ENCODE peak calls at places on chromosomes 1 and 21, in six cellular contexts. Q, U, J, D, B and Y are unnamed samples.

GRCh38 chr1:61051455-61052392 is 30.6 kb upstream of the NFIA start:
- DNase-seq in Q (no peak), D (no peak), B (peak; percentile 26), U (no peak), J (no peak), Y (peak; percentile 61)

GRCh38 chr1:44485229-44485932 is 80.3 kb downstream of the RNF220 start:
- DNase-seq in U (no peak), J (no peak), Q (no peak), D (peak; percentile 79), B (peak; percentile 78), Y (no peak)

GRCh38 chr1:228150021-228150457 is 309 bp downstream of the GJC2 start:
- DNase-seq in Q (peak; percentile 58), J (no peak), B (no peak), U (no peak), D (no peak), Y (no peak)

GRCh38 chr1:89277725-89278124 is 5.1 kb upstream of the GBP5 start:
- DNase-seq in U (no peak), B (no peak), D (no peak), Q (no peak), J (no peak), Y (no peak)

GRCh38 chr1:166920561-166921475 is 44.8 kb upstream of the TADA1 start:
- DNase-seq in B (peak; percentile 9), U (no peak), D (no peak), Q (peak; percentile 60), J (no peak), Y (no peak)

GRCh38 chr1:72827285-72827684 is 544.9 kb upstream of the NEGR1 start:
- DNase-seq in B (peak; percentile 31), Q (no peak), J (no peak), U (no peak), D (no peak), Y (no peak)

GRCh38 chr1:226788965-226789364 is 49.9 kb upstream of the ITPKB start:
- DNase-seq in U (no peak), Q (no peak), D (no peak), J (no peak), B (no peak), Y (no peak)

GRCh38 chr1:25799758-25800537 is at the start of gene SELENON:
- DNase-seq in U (peak; percentile 73), B (peak; percentile 66), J (no peak), Q (peak; percentile 89), D (peak; percentile 28), Y (peak; percentile 74)

GRCh38 chr1:242240061-242240460 is 241.2 kb upstream of the MAP1LC3C start:
- DNase-seq in U (no peak), J (no peak), Q (no peak), B (no peak), D (no peak), Y (no peak)

GRCh38 chr21:28266061-28266460 is 726.6 kb downstream of the LTN1 start:
- DNase-seq in Q (no peak), U (no peak), D (peak; percentile 48), B (no peak), J (no peak), Y (no peak)

GRCh38 chr1:234078143-234078542 is 173.7 kb downstream of the SLC35F3 start:
- DNase-seq in B (no peak), D (no peak), U (no peak), Q (no peak), J (no peak), Y (no peak)

GRCh38 chr1:108512239-108513071 is 47.4 kb upstream of the EEIG2 start:
- DNase-seq in B (peak; percentile 69), Q (no peak), J (no peak), D (peak; percentile 50), U (no peak), Y (no peak)

GRCh38 chr1:207941664-207942063 is 30.7 kb upstream of the CD34 start:
- DNase-seq in D (peak; percentile 50), U (peak; percentile 55), B (peak; percentile 62), Q (peak; percentile 75), J (peak; percentile 37), Y (peak; percentile 85)

GRCh38 chr1:3113047-3113740 is 44.2 kb downstream of the PRDM16 start:
- DNase-seq in Q (no peak), J (no peak), U (no peak), D (no peak), B (no peak), Y (no peak)

GRCh38 chr1:51234721-51235425 is 1.2 kb upstream of the RNF11 start:
- DNase-seq in J (peak; percentile 47), D (peak; percentile 33), B (peak; percentile 68), U (peak; percentile 63), Q (peak; percentile 70), Y (peak; percentile 84)

GRCh38 chr1:179938752-179939151 is 15.9 kb upstream of the CEP350 start:
- DNase-seq in D (peak; percentile 36), Q (no peak), B (peak; percentile 16), J (no peak), U (no peak), Y (no peak)

GRCh38 chr21:42406201-42406601 is 2.5 kb downstream of the UBASH3A start:
- DNase-seq in D (no peak), J (no peak), U (peak; percentile 28), Q (peak; percentile 39), B (no peak), Y (no peak)

DNA sequence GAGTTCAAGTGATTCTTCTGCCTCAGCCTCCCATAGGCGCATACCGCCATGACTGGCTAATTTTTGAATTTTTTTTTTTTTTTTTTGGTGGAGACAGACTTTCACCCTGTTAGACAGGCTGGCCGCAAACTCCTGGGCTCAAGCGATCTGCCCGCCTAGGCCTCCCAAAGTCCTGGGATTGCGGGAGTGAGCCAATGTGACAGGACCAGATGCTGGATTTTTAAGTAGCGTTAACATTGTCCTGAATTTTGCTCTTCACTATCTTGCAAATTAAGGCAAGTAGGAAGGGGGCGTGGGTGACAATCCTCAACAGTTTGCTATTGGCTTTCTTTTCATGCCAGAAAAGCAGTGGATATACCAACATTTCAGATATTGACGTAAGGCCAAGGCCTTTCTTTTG is 49.7 kb upstream of the TSNAX start:
- DNase-seq in U (no peak), J (no peak), Q (no peak), B (no peak), D (no peak), Y (no peak)
- H3K4me1 ChIP-seq in U (no peaks in the 10 kb centered on the region), J (no peaks in the 10 kb centered on the region), Q (no peaks in the 10 kb centered on the region), B (no peaks in the 10 kb centered on the region), D (no peaks in the 10 kb centered on the region), Y (no peaks in the 10 kb centered on the region)

DNA sequence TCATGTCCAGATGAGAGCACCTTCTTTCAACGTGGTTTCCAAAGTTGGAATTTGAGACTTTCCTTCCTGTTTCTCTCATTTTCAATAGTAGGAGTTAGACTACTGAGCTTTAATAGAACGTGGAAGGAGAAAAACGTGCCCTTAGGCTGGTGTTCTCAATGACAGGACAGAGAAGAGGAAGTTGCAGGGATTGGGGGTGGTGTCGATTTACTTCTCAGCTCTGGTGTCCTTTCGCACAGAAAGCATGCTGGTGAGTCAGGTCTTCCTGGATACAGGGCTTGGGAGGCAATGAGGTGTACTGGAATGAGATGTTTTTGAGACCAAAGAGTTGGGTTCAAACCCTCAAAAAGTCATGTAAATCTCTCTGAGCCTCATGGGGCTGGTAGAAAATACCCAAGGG is 67.1 kb downstream of the HIVEP3 start:
- DNase-seq in D (peak; percentile 86), B (peak; percentile 85), Q (no peak), U (no peak), J (no peak), Y (no peak)
- H3K4me1 ChIP-seq in D (peaks cover 10% of the 10 kb centered on the region), B (peaks cover 18% of the 10 kb centered on the region), Q (peaks cover 26% of the 10 kb centered on the region), U (no peaks in the 10 kb centered on the region), J (peaks cover 7% of the 10 kb centered on the region), Y (peaks cover 20% of the 10 kb centered on the region)

GRCh38 chr1:111217183-111217910 is 10.2 kb upstream of the CHI3L2 start:
- DNase-seq in U (no peak), Q (no peak), D (no peak), B (no peak), J (no peak), Y (no peak)
- H3K4me1 ChIP-seq in U (peaks cover 1% of the 10 kb centered on the region), Q (peaks cover 44% of the 10 kb centered on the region), D (peaks cover 6% of the 10 kb centered on the region), B (no peaks in the 10 kb centered on the region), J (peaks cover 2% of the 10 kb centered on the region), Y (no peaks in the 10 kb centered on the region)

DNA sequence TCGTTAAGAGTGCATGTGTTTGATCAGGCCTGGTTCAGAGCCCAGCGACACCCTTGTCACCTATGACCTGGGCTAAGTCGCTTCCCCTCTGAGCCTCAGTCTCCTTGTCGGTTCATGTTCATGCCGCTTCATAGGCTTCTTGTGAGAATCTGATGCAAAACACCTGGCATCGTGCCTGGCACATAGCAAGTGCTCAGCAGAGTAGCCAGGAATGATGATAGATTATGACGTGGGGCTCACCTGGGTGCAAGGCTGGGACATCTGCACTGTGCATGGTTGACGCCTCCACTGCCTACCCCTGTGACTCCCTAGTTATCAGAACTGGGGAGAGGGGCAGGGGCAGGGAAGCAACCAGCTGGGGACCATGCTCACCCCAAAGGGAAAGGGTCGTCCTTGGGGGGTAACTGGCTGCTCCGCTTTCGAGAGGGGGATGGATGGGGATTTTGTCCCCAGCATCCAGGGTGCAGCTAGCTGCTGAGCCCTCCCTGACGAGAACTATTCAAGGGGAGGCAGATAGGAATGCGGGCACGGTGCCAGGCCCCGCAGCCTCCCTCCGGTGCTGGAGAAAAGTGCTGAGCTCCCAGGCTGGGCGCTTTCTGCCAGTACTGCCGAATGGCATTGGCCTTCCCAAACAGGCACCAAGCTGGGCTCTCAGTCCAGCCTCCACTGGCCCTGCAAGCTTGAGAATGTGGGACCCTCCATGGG is 9.3 kb downstream of the EFHD2 start:
- DNase-seq in B (no peak), D (no peak), U (no peak), J (no peak), Q (no peak), Y (no peak)
- H3K4me1 ChIP-seq in B (peaks cover 27% of the 10 kb centered on the region), D (peaks cover 20% of the 10 kb centered on the region), U (peaks cover 25% of the 10 kb centered on the region), J (no peaks in the 10 kb centered on the region), Q (peaks cover 48% of the 10 kb centered on the region), Y (no peaks in the 10 kb centered on the region)

GRCh38 chr21:45317401-45318145 is 29.9 kb upstream of the POFUT2 start:
- DNase-seq in J (no peak), D (peak; percentile 94), B (peak; percentile 87), Q (peak; percentile 61), U (peak; percentile 40), Y (no peak)
- H3K4me1 ChIP-seq in J (peaks cover 58% of the 10 kb centered on the region), D (peaks cover 29% of the 10 kb centered on the region), B (peaks cover 14% of the 10 kb centered on the region), Q (peaks cover 31% of the 10 kb centered on the region), U (peaks cover 6% of the 10 kb centered on the region), Y (peaks cover 12% of the 10 kb centered on the region)

GRCh38 chr1:40971962-40972361 is 7.5 kb upstream of the CTPS1 start:
- DNase-seq in U (no peak), Q (no peak), D (no peak), J (no peak), B (no peak), Y (no peak)

GRCh38 chr1:40976952-40977690 is 2.4 kb upstream of the CTPS1 start:
- DNase-seq in B (peak; percentile 37), D (peak; percentile 73), U (no peak), J (no peak), Q (no peak), Y (no peak)

GRCh38 chr1:40973912-40974311 is 5.6 kb upstream of the CTPS1 start:
- DNase-seq in D (no peak), U (no peak), Q (no peak), B (no peak), J (no peak), Y (no peak)

GRCh38 chr1:40977721-40978120 is 1.8 kb upstream of the CTPS1 start:
- DNase-seq in B (peak; percentile 23), D (no peak), Q (no peak), J (no peak), U (no peak), Y (no peak)

GRCh38 chr1:40974945-40975344 is 4.6 kb upstream of the CTPS1 start:
- DNase-seq in J (no peak), B (no peak), U (no peak), Q (no peak), D (no peak), Y (no peak)
- H3K4me1 ChIP-seq in J (peaks cover 27% of the 10 kb centered on the region), B (no peaks in the 10 kb centered on the region), U (peaks cover 4% of the 10 kb centered on the region), Q (peaks cover 4% of the 10 kb centered on the region), D (peaks cover 6% of the 10 kb centered on the region), Y (no peaks in the 10 kb centered on the region)